ENCODE peak calls at places on chromosomes 13 and 19, in five cellular contexts. One of them, this sample, is unnamed.

GRCh38 chr19:5961969-5962945 is 15.7 kb downstream of the RANBP3 start:
- DNase-seq in mucosa of descending colon: peak
- DNase-seq in left lung: no peak
- DNase-seq in tibial nerve: no peak
- DNase-seq in lower leg skin: no peak
- DNase-seq in this sample: no peak

GRCh38 chr13:60976367-60976766 is 439.3 kb downstream of the PCDH20 start:
- DNase-seq in lower leg skin: no peak
- DNase-seq in mucosa of descending colon: no peak
- DNase-seq in tibial nerve: no peak
- DNase-seq in left lung: no peak
- DNase-seq in this sample: no peak

GRCh38 chr13:105442941-105443340 is 1092.5 kb downstream of the EFNB2 start:
- DNase-seq in tibial nerve: no peak
- DNase-seq in left lung: no peak
- DNase-seq in mucosa of descending colon: no peak
- DNase-seq in lower leg skin: no peak
- DNase-seq in this sample: peak

GRCh38 chr19:5943623-5944022 is 29.6 kb downstream of the CAPS start:
- DNase-seq in left lung: no peak
- DNase-seq in mucosa of descending colon: no peak
- DNase-seq in lower leg skin: no peak
- DNase-seq in tibial nerve: no peak
- DNase-seq in this sample: no peak

GRCh38 chr19:10193666-10194499 is 870 bp downstream of the DNMT1 start:
- DNase-seq in lower leg skin: peak
- DNase-seq in mucosa of descending colon: no peak
- DNase-seq in left lung: peak
- DNase-seq in tibial nerve: no peak
- DNase-seq in this sample: no peak

GRCh38 chr13:29505511-29505910 is 90.0 kb downstream of the SLC7A1 start:
- DNase-seq in lower leg skin: no peak
- DNase-seq in left lung: no peak
- DNase-seq in mucosa of descending colon: no peak
- DNase-seq in tibial nerve: no peak
- DNase-seq in this sample: no peak

GRCh38 chr19:20235156-20235555 is 68.1 kb downstream of the ZNF486 start:
- DNase-seq in lower leg skin: no peak
- DNase-seq in tibial nerve: no peak
- DNase-seq in mucosa of descending colon: no peak
- DNase-seq in left lung: no peak
- DNase-seq in this sample: no peak

GRCh38 chr13:41942462-41943094 is 18.3 kb downstream of the VWA8 start:
- DNase-seq in tibial nerve: no peak
- DNase-seq in left lung: no peak
- DNase-seq in lower leg skin: no peak
- DNase-seq in mucosa of descending colon: no peak
- DNase-seq in this sample: peak

GRCh38 chr13:103066991-103067390 is 774 bp upstream of the SLC10A2 start:
- DNase-seq in mucosa of descending colon: no peak
- DNase-seq in left lung: no peak
- DNase-seq in lower leg skin: no peak
- DNase-seq in tibial nerve: no peak
- DNase-seq in this sample: no peak

GRCh38 chr19:29528946-29529645 is 3.3 kb downstream of the VSTM2B start:
- DNase-seq in tibial nerve: no peak
- DNase-seq in left lung: no peak
- DNase-seq in mucosa of descending colon: no peak
- DNase-seq in lower leg skin: no peak
- DNase-seq in this sample: no peak

GRCh38 chr19:42032428-42032827 is 37.6 kb downstream of the GRIK5 start:
- DNase-seq in lower leg skin: no peak
- DNase-seq in mucosa of descending colon: no peak
- DNase-seq in left lung: peak
- DNase-seq in tibial nerve: no peak
- DNase-seq in this sample: peak

GRCh38 chr19:49761625-49762311 is 1.3 kb downstream of the TSKS start:
- DNase-seq in mucosa of descending colon: no peak
- DNase-seq in lower leg skin: no peak
- DNase-seq in tibial nerve: no peak
- DNase-seq in left lung: no peak
- DNase-seq in this sample: no peak

GRCh38 chr13:49258097-49258796 is 10.5 kb downstream of the CDADC1 start:
- DNase-seq in mucosa of descending colon: no peak
- DNase-seq in tibial nerve: no peak
- DNase-seq in lower leg skin: no peak
- DNase-seq in left lung: no peak
- DNase-seq in this sample: no peak

GRCh38 chr19:48656840-48657474 is 11.0 kb upstream of the CA11 start:
- DNase-seq in tibial nerve: peak
- DNase-seq in mucosa of descending colon: peak
- DNase-seq in left lung: no peak
- DNase-seq in lower leg skin: no peak
- DNase-seq in this sample: peak

GRCh38 chr19:33876619-33877018 is 79.9 kb downstream of the KCTD15 start:
- DNase-seq in tibial nerve: no peak
- DNase-seq in left lung: no peak
- DNase-seq in lower leg skin: no peak
- DNase-seq in mucosa of descending colon: no peak
- DNase-seq in this sample: no peak

GRCh38 chr19:18399008-18399407 is 1.6 kb upstream of the LRRC25 start:
- DNase-seq in mucosa of descending colon: no peak
- DNase-seq in tibial nerve: no peak
- DNase-seq in lower leg skin: no peak
- DNase-seq in left lung: no peak
- DNase-seq in this sample: peak

GRCh38 chr13:51958217-51958547 is 53.1 kb downstream of the ATP7B start:
- DNase-seq in lower leg skin: no peak
- DNase-seq in tibial nerve: no peak
- DNase-seq in left lung: no peak
- DNase-seq in mucosa of descending colon: peak
- DNase-seq in this sample: no peak

GRCh38 chr13:71722206-71722605 is 144.8 kb downstream of the DACH1 start:
- DNase-seq in left lung: no peak
- DNase-seq in lower leg skin: no peak
- DNase-seq in mucosa of descending colon: no peak
- DNase-seq in tibial nerve: no peak
- DNase-seq in this sample: no peak

GRCh38 chr13:44068169-44068568 is 188.5 kb downstream of the LACC1 start:
- DNase-seq in lower leg skin: no peak
- DNase-seq in tibial nerve: no peak
- DNase-seq in left lung: no peak
- DNase-seq in mucosa of descending colon: no peak
- DNase-seq in this sample: peak

GRCh38 chr13:75968103-75968838 is 332.1 kb downstream of the LMO7 start:
- DNase-seq in lower leg skin: no peak
- DNase-seq in mucosa of descending colon: no peak
- DNase-seq in tibial nerve: no peak
- DNase-seq in left lung: no peak
- DNase-seq in this sample: no peak

GRCh38 chr13:111897178-111897845 is 169.6 kb upstream of the SOX1 start:
- DNase-seq in lower leg skin: peak
- DNase-seq in mucosa of descending colon: no peak
- DNase-seq in left lung: no peak
- DNase-seq in tibial nerve: no peak
- DNase-seq in this sample: no peak

GRCh38 chr19:40599331-40600085 is 1.7 kb upstream of the LTBP4 start:
- DNase-seq in tibial nerve: no peak
- DNase-seq in mucosa of descending colon: no peak
- DNase-seq in lower leg skin: peak
- DNase-seq in left lung: no peak
- DNase-seq in this sample: no peak

GRCh38 chr19:40601061-40601973 is at the start of gene LTBP4:
- DNase-seq in left lung: peak
- DNase-seq in lower leg skin: peak
- DNase-seq in mucosa of descending colon: peak
- DNase-seq in tibial nerve: no peak
- DNase-seq in this sample: no peak

GRCh38 chr19:40598121-40598917 is 2.9 kb upstream of the LTBP4 start:
- DNase-seq in lower leg skin: peak
- DNase-seq in left lung: peak
- DNase-seq in tibial nerve: peak
- DNase-seq in mucosa of descending colon: peak
- DNase-seq in this sample: no peak

GRCh38 chr19:40598918-40599307 is 2.3 kb upstream of the LTBP4 start:
- DNase-seq in left lung: no peak
- DNase-seq in lower leg skin: peak
- DNase-seq in mucosa of descending colon: no peak
- DNase-seq in tibial nerve: no peak
- DNase-seq in this sample: no peak

GRCh38 chr19:40600086-40600917 is 867 bp upstream of the LTBP4 start:
- DNase-seq in mucosa of descending colon: peak
- DNase-seq in left lung: peak
- DNase-seq in tibial nerve: no peak
- DNase-seq in lower leg skin: peak
- DNase-seq in this sample: no peak
- TF ChIP-seq CTCF in mucosa of descending colon: no peak
- TF ChIP-seq CTCF in left lung: no peak
- TF ChIP-seq CTCF in tibial nerve: no peak
- TF ChIP-seq CTCF in lower leg skin: no peak
- TF ChIP-seq CTCF in this sample: no peak

DNA sequence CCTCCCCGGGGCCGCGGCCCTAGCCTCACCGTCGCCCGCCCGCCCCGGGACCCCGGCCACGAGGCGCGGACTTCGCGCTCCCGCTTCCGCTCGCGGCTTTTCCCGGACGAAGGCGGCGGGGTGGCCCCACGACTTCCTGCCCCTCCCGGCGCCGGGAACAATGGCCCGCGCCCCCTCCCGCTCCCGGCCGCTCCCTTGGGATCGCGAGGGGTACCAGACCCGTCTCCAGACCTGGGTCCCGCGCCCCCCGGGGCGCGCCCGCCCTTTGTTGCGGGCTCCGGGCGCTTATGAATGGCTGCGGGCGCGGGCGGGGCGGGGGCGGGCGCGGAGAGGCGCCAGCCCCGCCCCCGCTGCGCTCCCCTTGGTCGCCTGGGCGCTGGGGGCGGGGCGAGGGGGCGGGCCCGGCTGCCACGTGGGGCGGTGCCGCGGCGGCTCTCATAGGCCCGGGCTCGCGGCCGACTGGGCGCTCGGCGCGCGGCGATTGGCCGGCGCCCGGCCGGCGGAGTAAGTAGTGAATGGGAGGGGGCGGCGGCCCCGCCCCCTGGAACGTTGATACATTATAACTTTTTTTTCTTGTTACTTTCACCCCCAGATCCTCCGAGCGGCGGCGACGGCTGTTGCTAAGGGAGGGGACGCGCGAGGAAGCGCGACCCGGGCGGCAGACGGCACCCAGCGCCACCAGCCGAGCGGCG is 1.1 kb downstream of the MIDN start:
- DNase-seq in tibial nerve: peak
- DNase-seq in mucosa of descending colon: peak
- DNase-seq in lower leg skin: peak
- DNase-seq in left lung: peak
- DNase-seq in this sample: no peak
- H3K4me3 ChIP-seq in tibial nerve: peak
- H3K4me3 ChIP-seq in mucosa of descending colon: peak
- H3K4me3 ChIP-seq in lower leg skin: peak
- H3K4me3 ChIP-seq in left lung: peak
- H3K4me3 ChIP-seq in this sample: peak

DNA sequence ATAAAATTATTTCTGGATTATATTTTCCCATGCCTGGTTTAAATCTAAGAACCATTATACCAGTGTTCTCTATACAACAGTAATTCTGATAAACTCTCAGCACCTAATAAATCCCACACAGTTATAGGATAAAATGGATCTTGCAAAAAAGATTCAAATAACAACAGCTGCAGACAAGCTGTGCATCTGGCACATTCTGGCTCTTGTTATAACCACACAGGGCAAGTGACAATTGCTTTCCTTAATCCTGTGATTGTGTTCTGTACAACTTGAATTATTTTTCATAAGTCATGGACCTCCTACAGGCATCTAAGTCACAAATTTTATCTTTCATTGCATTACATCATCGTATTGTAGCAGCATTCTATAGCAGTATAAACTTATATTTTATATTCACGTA is 948.3 kb downstream of the SLITRK1 start:
- DNase-seq in left lung: no peak
- DNase-seq in tibial nerve: no peak
- DNase-seq in lower leg skin: no peak
- DNase-seq in mucosa of descending colon: no peak
- DNase-seq in this sample: no peak
- TF ChIP-seq CTCF in left lung: no peak
- TF ChIP-seq CTCF in tibial nerve: no peak
- TF ChIP-seq CTCF in lower leg skin: no peak
- TF ChIP-seq CTCF in mucosa of descending colon: no peak
- TF ChIP-seq CTCF in this sample: no peak

GRCh38 chr19:51337861-51338562 is 3.9 kb downstream of the VSIG10L start:
- DNase-seq in mucosa of descending colon: no peak
- DNase-seq in lower leg skin: no peak
- DNase-seq in left lung: no peak
- DNase-seq in tibial nerve: no peak
- DNase-seq in this sample: no peak
- H3K4me3 ChIP-seq in mucosa of descending colon: no peak
- H3K4me3 ChIP-seq in lower leg skin: no peak
- H3K4me3 ChIP-seq in left lung: no peak
- H3K4me3 ChIP-seq in tibial nerve: no peak
- H3K4me3 ChIP-seq in this sample: no peak